ENCODE peak calls at places on chromosomes 6 and 20, in five cellular contexts. W is stimulated activated CD4-positive, alpha-beta T cell treated with anti-CD3 and anti-CD28 coated beads, TNF-alpha, amount 100 ng/mL, for 1 hour; S is astrocyte of the spinal cord; Y is fibroblast of the conjunctiva; I is naive thymus-derived CD8-positive, alpha-beta T cell. O is an unnamed sample.

GRCh38 chr20:14521016-14521415 is 183.6 kb upstream of the FLRT3 start:
- DNase-seq in W (no peak), S (no peak), Y (no peak), I (no peak), O (no peak)

GRCh38 chr20:41098703-41099250 is 38.6 kb upstream of the PLCG1 start:
- DNase-seq in W (no peak), S (no peak), Y (peak; percentile 48), I (no peak), O (no peak)

GRCh38 chr6:17493286-17493685 is 99.9 kb downstream of the CAP2 start:
- DNase-seq in W (no peak), S (peak; percentile 87), Y (peak; percentile 12), I (no peak), O (no peak)

GRCh38 chr20:48999890-49000870 is 45.9 kb upstream of the CSE1L start:
- DNase-seq in W (no peak), S (no peak), Y (no peak), I (no peak), O (no peak)

GRCh38 chr6:147281895-147282565 is 77.8 kb downstream of the STXBP5 start:
- DNase-seq in W (no peak), S (no peak), Y (no peak), I (no peak), O (no peak)

GRCh38 chr20:17895641-17896246 is 72.8 kb downstream of the SNX5 start:
- DNase-seq in W (no peak), S (peak; percentile 66), Y (no peak), I (peak; percentile 9), O (no peak)

GRCh38 chr6:36432151-36432633 is 10.5 kb downstream of the PXT1 start:
- DNase-seq in W (no peak), S (peak; percentile 55), Y (no peak), I (no peak), O (no peak)

GRCh38 chr20:13396036-13396435 is 175.0 kb downstream of the ISM1 start:
- DNase-seq in W (no peak), S (peak; percentile 46), Y (no peak), I (no peak), O (no peak)

GRCh38 chr6:132286298-132287019 is 114.8 kb downstream of the MOXD1 start:
- DNase-seq in W (no peak), S (no peak), Y (no peak), I (no peak), O (no peak)

GRCh38 chr20:25019381-25020155 is 27.0 kb upstream of the APMAP start:
- DNase-seq in W (no peak), S (no peak), Y (no peak), I (no peak), O (no peak)

GRCh38 chr20:35768731-35769664 is 2.8 kb upstream of the PHF20 start:
- DNase-seq in W (no peak), S (peak; percentile 96), Y (peak; percentile 98), I (no peak), O (peak; percentile 84)

GRCh38 chr20:20850407-20850806 is 138.0 kb upstream of the RALGAPA2 start:
- DNase-seq in W (no peak), S (no peak), Y (no peak), I (no peak), O (no peak)

O was measured in epithelial cell of proximal tubule.